ENCODE peak calls at places on chromosomes 12 and 14, in four cellular contexts. E, T, F and S are unnamed samples.

GRCh38 chr12:91139981-91140659 is 28.8 kb upstream of the LUM start:
- DNase-seq in E (peak), T (no peak), F (no peak), S (no peak)

GRCh38 chr14:59463773-59464650 is 1.2 kb downstream of the GPR135 start:
- DNase-seq in F (no peak), T (peak), E (peak), S (no peak)

GRCh38 chr12:15584366-15585041 is 204.7 kb downstream of the EPS8 start:
- DNase-seq in F (no peak), T (no peak), E (peak), S (no peak)

GRCh38 chr12:29164477-29165163 is 15.5 kb downstream of the FAR2 start:
- DNase-seq in T (no peak), F (no peak), E (peak), S (no peak)

GRCh38 chr12:125549836-125550235 is 484.6 kb downstream of the AACS start:
- DNase-seq in T (no peak), E (no peak), F (no peak), S (peak)

GRCh38 chr12:14260011-14260993 is 105.2 kb upstream of the ATF7IP start:
- DNase-seq in T (peak), F (no peak), E (peak), S (peak)

GRCh38 chr14:58501214-58501816 is 73.8 kb downstream of the KIAA0586 start:
- DNase-seq in T (no peak), F (no peak), E (peak), S (peak)

GRCh38 chr14:79924583-79924982 is 286.7 kb downstream of the DIO2 start:
- DNase-seq in F (no peak), T (no peak), E (no peak), S (no peak)

GRCh38 chr14:100134591-100134990 is 24.9 kb downstream of the DEGS2 start:
- DNase-seq in F (no peak), E (no peak), T (no peak), S (no peak)

GRCh38 chr14:69818760-69819191 is 21.7 kb upstream of the SLC10A1 start:
- DNase-seq in F (no peak), E (peak), T (peak), S (peak)

GRCh38 chr12:87828384-87828973 is 200.7 kb downstream of the C12orf50 start:
- DNase-seq in T (no peak), E (no peak), F (no peak), S (no peak)

GRCh38 chr12:95129115-95129514 is 55.7 kb upstream of the NR2C1 start:
- DNase-seq in T (no peak), E (no peak), F (no peak), S (no peak)

GRCh38 chr12:20213851-20214250 is 154.5 kb upstream of the PDE3A start:
- DNase-seq in E (no peak), T (no peak), F (no peak), S (no peak)

GRCh38 chr14:56855891-56856461 is 45.7 kb upstream of the OTX2 start:
- DNase-seq in T (no peak), E (no peak), F (no peak), S (no peak)

GRCh38 chr14:74655597-74656389 is 43.8 kb upstream of the LTBP2 start:
- DNase-seq in F (no peak), E (peak), T (no peak), S (no peak)

GRCh38 chr12:106766393-106766826 is 8.1 kb upstream of the RIC8B start:
- DNase-seq in E (peak), T (peak), F (no peak), S (peak)

GRCh38 chr12:131618303-131618658 is 92.6 kb upstream of the SFSWAP start:
- DNase-seq in F (no peak), E (no peak), T (no peak), S (peak)

GRCh38 chr14:63875311-63875710 is 22.5 kb downstream of the SYNE2 start:
- DNase-seq in E (peak), F (no peak), T (no peak), S (no peak)

GRCh38 chr14:92959761-92960680 is 37.1 kb downstream of the CHGA start:
- DNase-seq in E (no peak), T (no peak), F (no peak), S (no peak)

GRCh38 chr12:6323340-6323994 is 13.0 kb downstream of the PLEKHG6 start:
- DNase-seq in T (peak), F (no peak), E (peak), S (peak)

GRCh38 chr14:23566782-23567185 is 807 bp downstream of the AP1G2 start:
- DNase-seq in E (no peak), F (no peak), T (no peak), S (no peak)

GRCh38 chr12:107522692-107523477 is 162.7 kb upstream of the PWP1 start:
- DNase-seq in F (no peak), T (no peak), E (no peak), S (peak)

GRCh38 chr12:193282-193681 is 20.7 kb downstream of the SLC6A12 start:
- DNase-seq in F (no peak), E (no peak), T (no peak), S (no peak)

GRCh38 chr14:20409226-20409625 is 4.1 kb downstream of the TEP1 start:
- DNase-seq in F (no peak), E (peak), T (no peak), S (no peak)

GRCh38 chr14:53850714-53851296 is 105.8 kb downstream of the BMP4 start:
- DNase-seq in T (no peak), E (peak), F (no peak), S (no peak)

GRCh38 chr14:100748403-100748802 is 21.7 kb downstream of the DLK1 start:
- DNase-seq in F (no peak), E (no peak), T (no peak), S (no peak)

GRCh38 chr14:31400031-31400638 is 20.2 kb downstream of the HEATR5A start:
- DNase-seq in T (no peak), E (no peak), F (no peak), S (no peak)

GRCh38 chr12:120886194-120887018 is 17.8 kb downstream of the SPPL3 start:
- DNase-seq in F (no peak), T (no peak), E (no peak), S (no peak)

GRCh38 chr12:12449533-12450025 is 92.7 kb downstream of the BORCS5 start:
- DNase-seq in F (no peak), E (no peak), T (no peak), S (no peak)

GRCh38 chr12:52499836-52500560 is 6.9 kb upstream of the KRT6A start:
- DNase-seq in E (peak), T (no peak), F (no peak), S (no peak)

GRCh38 chr14:58395565-58395814 is 240 bp upstream of the TOMM20L start:
- DNase-seq in E (no peak), T (no peak), F (no peak), S (no peak)

GRCh38 chr12:52181757-52182156 is 10.1 kb downstream of the KRT80 start:
- DNase-seq in E (peak), F (no peak), T (no peak), S (no peak)